ENCODE peak calls at places on chromosome 2, in eight cellular contexts. O, A, N, V, Q, X, B and Y are unnamed samples.

GRCh38 chr2:218615868-218616315 is 8.2 kb downstream of the PLCD4 start:
- DNase-seq in X (no peak), V (peak), Q (no peak), A (no peak), B (peak), N (no peak), O (no peak), Y (no peak)

GRCh38 chr2:55482186-55482945 is 37.2 kb upstream of the CFAP36 start:
- DNase-seq in O (no peak), N (no peak), X (no peak), Q (no peak), A (no peak), V (no peak), B (no peak), Y (peak)

GRCh38 chr2:160141419-160141818 is 58.7 kb downstream of the ITGB6 start:
- DNase-seq in N (no peak), V (no peak), O (no peak), X (no peak), A (no peak), Q (no peak), B (no peak), Y (no peak)

GRCh38 chr2:213216461-213216860 is 65.0 kb upstream of the IKZF2 start:
- DNase-seq in Q (no peak), V (no peak), X (no peak), O (no peak), N (no peak), B (no peak), A (no peak), Y (no peak)

GRCh38 chr2:185825557-185825956 is 87.0 kb downstream of the FSIP2 start:
- DNase-seq in O (no peak), V (no peak), N (no peak), B (no peak), Q (no peak), X (no peak), A (no peak), Y (no peak)

GRCh38 chr2:74833418-74834233 is at the start of gene HK2:
- DNase-seq in V (peak), X (peak), A (peak), O (peak), Q (peak), N (peak), B (peak), Y (peak)

GRCh38 chr2:10204326-10205200 is 82.0 kb downstream of the RRM2 start:
- DNase-seq in X (no peak), B (peak), A (no peak), Q (no peak), V (no peak), O (peak), N (no peak), Y (no peak)

GRCh38 chr2:46229134-46230063 is 67.8 kb upstream of the EPAS1 start:
- DNase-seq in O (no peak), N (no peak), X (no peak), A (peak), Q (no peak), V (no peak), B (no peak), Y (no peak)

GRCh38 chr2:186532891-186533290 is 46.8 kb downstream of the ZC3H15 start:
- DNase-seq in V (no peak), X (no peak), B (no peak), O (no peak), Q (no peak), N (no peak), A (no peak), Y (no peak)

GRCh38 chr2:64212801-64213321 is 68.6 kb upstream of the PELI1 start:
- DNase-seq in Q (no peak), O (no peak), X (no peak), B (no peak), N (no peak), V (no peak), A (no peak), Y (no peak)

GRCh38 chr2:58109481-58109880 is 62.9 kb downstream of the VRK2 start:
- DNase-seq in V (no peak), A (no peak), Q (no peak), O (no peak), B (no peak), X (no peak), N (no peak), Y (no peak)

GRCh38 chr2:58110765-58111164 is 64.2 kb downstream of the VRK2 start:
- DNase-seq in A (no peak), B (no peak), N (no peak), Q (no peak), X (no peak), O (no peak), V (no peak), Y (no peak)

GRCh38 chr2:58106896-58107295 is 60.3 kb downstream of the VRK2 start:
- DNase-seq in V (no peak), Q (no peak), B (no peak), A (no peak), X (no peak), N (no peak), O (no peak), Y (no peak)

GRCh38 chr2:58107803-58108710 is 61.5 kb downstream of the VRK2 start:
- DNase-seq in V (no peak), X (peak), Q (no peak), O (no peak), A (no peak), B (no peak), N (no peak), Y (no peak)
- H3K27ac ChIP-seq in V (no peak), X (peak), Q (no peak), O (no peak), A (no peak), B (no peak), N (no peak), Y (no peak)

GRCh38 chr2:201419057-201419635 is 32.1 kb downstream of the TRAK2 start:
- DNase-seq in Q (no peak), X (no peak), V (no peak), B (no peak), O (no peak), N (peak), A (no peak), Y (no peak)

GRCh38 chr2:201419986-201420385 is 31.3 kb downstream of the TRAK2 start:
- DNase-seq in V (no peak), B (no peak), X (no peak), O (no peak), A (no peak), N (no peak), Q (no peak), Y (no peak)

GRCh38 chr2:201415149-201415548 is 36.1 kb downstream of the TRAK2 start:
- DNase-seq in N (no peak), B (no peak), V (no peak), O (no peak), X (no peak), A (no peak), Q (no peak), Y (no peak)

GRCh38 chr2:201420442-201421113 is 30.7 kb downstream of the TRAK2 start:
- DNase-seq in V (no peak), O (no peak), N (no peak), B (no peak), A (no peak), X (no peak), Q (no peak), Y (no peak)
- H3K27ac ChIP-seq in V (no peak), O (no peak), N (no peak), B (no peak), A (no peak), X (no peak), Q (no peak), Y (no peak)

GRCh38 chr2:143728498-143728897 is 599.3 kb downstream of the ARHGAP15 start:
- DNase-seq in Q (no peak), A (peak), X (no peak), N (no peak), V (no peak), O (no peak), B (no peak), Y (no peak)
- H3K27ac ChIP-seq in Q (no peak), A (no peak), X (no peak), N (no peak), V (no peak), O (no peak), B (no peak), Y (no peak)

DNA sequence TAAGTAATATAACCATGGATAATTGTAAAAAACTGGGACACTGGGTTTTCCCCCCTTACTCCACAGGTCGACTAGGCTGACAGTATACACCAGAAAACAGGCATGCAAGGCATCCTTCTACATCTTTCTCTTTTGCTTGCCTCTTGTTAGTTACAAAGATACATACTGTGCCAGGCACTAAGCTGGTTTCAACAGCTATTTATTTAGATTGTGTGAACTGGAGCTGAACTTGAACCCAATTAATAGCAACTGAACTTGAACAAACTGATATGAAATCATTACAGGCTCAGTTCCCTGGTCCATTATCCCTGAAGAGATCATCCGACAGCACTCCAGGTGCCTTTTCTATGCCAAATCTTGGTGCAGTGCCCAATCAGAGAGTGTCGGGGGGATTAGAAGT is 477.5 kb downstream of the PARD3B start:
- DNase-seq in O (no peak), V (no peak), B (no peak), N (no peak), Q (no peak), X (no peak), A (no peak), Y (no peak)
- H3K27ac ChIP-seq in O (no peak), V (peak), B (no peak), N (no peak), Q (no peak), X (no peak), A (no peak), Y (no peak)

GRCh38 chr2:239150125-239151011 is 250.5 kb downstream of the HDAC4 start:
- DNase-seq in B (peak), X (no peak), Q (no peak), V (peak), A (peak), N (no peak), O (peak), Y (no peak)

GRCh38 chr2:239152239-239152915 is 248.4 kb downstream of the HDAC4 start:
- DNase-seq in V (peak), N (no peak), A (no peak), X (peak), B (peak), O (peak), Q (no peak), Y (no peak)

GRCh38 chr2:239152916-239153305 is 247.9 kb downstream of the HDAC4 start:
- DNase-seq in X (peak), N (no peak), V (peak), Q (no peak), A (no peak), O (peak), B (peak), Y (no peak)

GRCh38 chr2:239149501-239149900 is 251.3 kb downstream of the HDAC4 start:
- DNase-seq in N (no peak), V (peak), B (peak), Q (no peak), A (peak), X (no peak), O (peak), Y (no peak)

GRCh38 chr2:239151201-239152131 is 249.4 kb downstream of the HDAC4 start:
- DNase-seq in X (peak), A (peak), V (peak), B (peak), Q (peak), N (no peak), O (peak), Y (no peak)
- H3K27ac ChIP-seq in X (no peak), A (peak), V (peak), B (no peak), Q (no peak), N (no peak), O (no peak), Y (no peak)

GRCh38 chr2:120937736-120938131 is 202.1 kb downstream of the GLI2 start:
- DNase-seq in O (peak), B (no peak), X (peak), A (no peak), Q (no peak), N (no peak), V (no peak), Y (no peak)
- H3K27ac ChIP-seq in O (no peak), B (no peak), X (peak), A (no peak), Q (no peak), N (no peak), V (peak), Y (no peak)

GRCh38 chr2:137929504-137929886 is 34.8 kb upstream of the HNMT start:
- DNase-seq in V (no peak), A (no peak), O (no peak), X (no peak), Q (no peak), N (no peak), B (no peak), Y (no peak)
- H3K27ac ChIP-seq in V (no peak), A (no peak), O (no peak), X (peak), Q (no peak), N (no peak), B (no peak), Y (no peak)